ENCODE peak calls at places on chromosomes 11 and 22, in four cellular contexts. Y is K562, G is SK-N-SH, K is WTC11. R is an unnamed sample.
A peak's percentile ranks its signal among the peaks of the same experiment; 100 is the strongest.

GRCh38 chr22:49305215-49305965 is 522.3 kb downstream of the BRD1 start:
- DNase-seq in Y (peak; percentile 72), G (peak; percentile 90), K (peak; percentile 94), R (peak; percentile 100)

GRCh38 chr11:71914127-71914526 is 14.3 kb downstream of the XNDC1N start:
- DNase-seq in Y (no peak), G (no peak), K (no peak), R (no peak)

GRCh38 chr11:131002145-131002544 is 85.9 kb upstream of the SNX19 start:
- DNase-seq in Y (no peak), G (no peak), K (no peak), R (no peak)

GRCh38 chr11:128513915-128514681 is 73.3 kb downstream of the ETS1 start:
- DNase-seq in Y (no peak), G (no peak), K (no peak), R (no peak)

GRCh38 chr11:63614136-63614664 is at the start of gene PLAAT3:
- DNase-seq in Y (peak; percentile 87), G (peak; percentile 87), K (peak; percentile 76), R (peak; percentile 44)

GRCh38 chr11:107858217-107859070 is at the start of gene SLC35F2:
- DNase-seq in Y (peak; percentile 72), G (peak; percentile 86), K (peak; percentile 80), R (peak; percentile 47)

GRCh38 chr11:125910450-125910849 is 6.1 kb downstream of the DDX25 start:
- DNase-seq in Y (no peak), G (no peak), K (no peak), R (no peak)

GRCh38 chr11:78961938-78962701 is 387.5 kb upstream of the NARS2 start:
- DNase-seq in Y (peak; percentile 43), G (peak; percentile 94), K (peak; percentile 76), R (peak; percentile 71)

GRCh38 chr22:23178512-23179254 is 1.6 kb upstream of the BCR start:
- DNase-seq in Y (peak; percentile 100), G (peak; percentile 91), K (peak; percentile 84), R (peak; percentile 90)

GRCh38 chr11:298406-299065 is 790 bp downstream of the IFITM5 start:
- DNase-seq in Y (no peak), G (no peak), K (peak; percentile 24), R (no peak)

GRCh38 chr11:37502202-37502601 is 904.2 kb upstream of the RAG2 start:
- DNase-seq in Y (no peak), G (no peak), K (no peak), R (no peak)

GRCh38 chr11:84419576-84419975 is 1133.4 kb upstream of the CCDC90B start:
- DNase-seq in Y (no peak), G (no peak), K (no peak), R (no peak)

GRCh38 chr11:47314992-47315391 is 37.5 kb downstream of the MYBPC3 start:
- DNase-seq in Y (no peak), G (peak; percentile 18), K (no peak), R (no peak)

GRCh38 chr11:8867035-8867434 is 44.0 kb upstream of the AKIP1 start:
- DNase-seq in Y (no peak), G (no peak), K (no peak), R (no peak)
- TF ChIP-seq TEAD4 in Y (no peak), G (no peak), K (no peak), R (no peak)

DNA sequence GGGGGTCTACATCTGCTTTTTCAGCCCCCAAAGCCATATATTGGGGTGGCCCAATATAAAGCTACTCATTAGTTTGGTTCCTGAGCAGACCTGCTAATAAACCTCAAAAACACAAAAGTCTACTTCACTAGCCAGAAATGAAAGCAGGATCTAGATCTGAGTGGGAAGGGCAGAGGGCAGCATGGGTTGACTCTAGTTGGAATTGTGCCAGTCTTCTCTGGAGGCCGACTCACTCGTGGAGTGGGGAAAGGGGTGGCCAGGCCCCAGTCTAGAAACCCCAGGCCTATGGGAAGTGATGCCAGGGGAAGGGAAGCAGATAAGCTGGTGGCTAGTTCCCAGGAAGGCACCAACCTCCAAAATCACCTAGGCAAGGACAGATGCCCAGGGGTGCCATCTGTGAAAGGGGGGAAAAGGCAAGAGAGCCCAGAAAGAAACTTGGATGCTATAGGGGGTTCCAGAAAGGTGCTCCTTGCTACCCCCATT is 5.3 kb downstream of the PATZ1 start:
- DNase-seq in Y (no peak), G (no peak), K (no peak), R (no peak)
- TF ChIP-seq TEAD4 in Y (no peak), G (no peak), K (no peak), R (no peak)

GRCh38 chr11:69132301-69132670 is 23.4 kb upstream of the SMIM38 start:
- DNase-seq in Y (no peak), G (no peak), K (no peak), R (no peak)

GRCh38 chr11:69130586-69131566 is 24.9 kb upstream of the SMIM38 start:
- DNase-seq in Y (no peak), G (no peak), K (no peak), R (no peak)

GRCh38 chr11:69129647-69130046 is 26.1 kb upstream of the SMIM38 start:
- DNase-seq in Y (no peak), G (no peak), K (peak; percentile 2), R (no peak)

GRCh38 chr11:69133251-69133650 is 22.5 kb upstream of the SMIM38 start:
- DNase-seq in Y (no peak), G (no peak), K (no peak), R (no peak)

GRCh38 chr11:69131644-69132300 is 24.0 kb upstream of the SMIM38 start:
- DNase-seq in Y (peak; percentile 60), G (peak; percentile 70), K (peak; percentile 92), R (peak; percentile 81)
- TF ChIP-seq TEAD4 in Y (peak; percentile 97), G (peak; percentile 97), K (peak; percentile 100), R (peak; percentile 100)

DNA sequence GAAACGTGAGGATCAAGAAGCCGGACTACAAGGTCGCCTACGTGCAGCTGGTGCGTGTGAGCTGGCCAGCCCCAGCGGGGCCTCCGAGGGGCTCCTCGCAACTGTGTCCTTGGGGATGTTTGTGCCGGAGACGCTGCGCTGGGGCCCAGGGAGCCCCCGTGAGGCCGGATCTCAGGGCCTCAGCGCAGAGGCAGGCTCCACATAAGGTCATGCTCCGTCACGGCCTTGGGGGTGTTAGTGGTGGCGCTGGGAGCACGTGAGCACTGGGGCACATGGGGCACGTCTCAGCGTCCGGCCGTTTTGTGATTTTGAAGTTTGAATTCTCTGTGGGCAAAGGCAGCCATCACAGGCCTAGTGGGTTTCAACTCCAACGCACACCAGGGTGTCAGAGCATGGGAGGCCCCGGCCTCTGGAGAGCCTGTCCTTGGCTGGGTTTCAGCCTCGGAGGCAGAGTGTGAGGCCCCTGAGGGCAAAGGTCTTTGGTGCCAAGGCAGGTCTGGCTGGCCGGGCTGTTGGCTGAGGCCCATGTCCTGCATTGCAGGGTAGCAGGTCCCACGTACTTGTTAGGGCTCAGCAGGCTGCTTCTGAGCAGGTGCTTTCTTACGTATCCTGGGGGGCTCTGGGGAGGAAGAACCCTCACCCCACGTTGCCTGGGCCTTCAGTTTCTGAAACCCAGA is 5.8 kb downstream of the MRPL23 start:
- DNase-seq in Y (no peak), G (no peak), K (no peak), R (no peak)
- TF ChIP-seq TEAD4 in Y (no peak), G (no peak), K (no peak), R (no peak)

GRCh38 chr11:88288560-88288959 is 49.0 kb downstream of the CTSC start:
- DNase-seq in Y (no peak), G (no peak), K (no peak), R (no peak)

GRCh38 chr11:88282789-88283188 is 54.7 kb downstream of the CTSC start:
- DNase-seq in Y (no peak), G (no peak), K (no peak), R (no peak)

GRCh38 chr11:88280673-88281316 is 56.7 kb downstream of the CTSC start:
- DNase-seq in Y (no peak), G (no peak), K (no peak), R (no peak)

GRCh38 chr11:88281317-88281712 is 56.2 kb downstream of the CTSC start:
- DNase-seq in Y (no peak), G (no peak), K (no peak), R (no peak)

GRCh38 chr11:88284306-88285057 is 53.1 kb downstream of the CTSC start:
- DNase-seq in Y (no peak), G (no peak), K (no peak), R (no peak)
- TF ChIP-seq TEAD4 in Y (no peak), G (no peak), K (no peak), R (no peak)

GRCh38 chr22:42993651-42994275 is 21.2 kb downstream of the PACSIN2 start:
- DNase-seq in Y (no peak), G (no peak), K (no peak), R (no peak)

GRCh38 chr22:42992886-42993479 is 22.0 kb downstream of the PACSIN2 start:
- DNase-seq in Y (no peak), G (no peak), K (no peak), R (no peak)

GRCh38 chr22:42991010-42991651 is 23.8 kb downstream of the PACSIN2 start:
- DNase-seq in Y (no peak), G (no peak), K (no peak), R (no peak)

GRCh38 chr22:42992092-42992491 is 22.9 kb downstream of the PACSIN2 start:
- DNase-seq in Y (no peak), G (no peak), K (no peak), R (no peak)

DNA sequence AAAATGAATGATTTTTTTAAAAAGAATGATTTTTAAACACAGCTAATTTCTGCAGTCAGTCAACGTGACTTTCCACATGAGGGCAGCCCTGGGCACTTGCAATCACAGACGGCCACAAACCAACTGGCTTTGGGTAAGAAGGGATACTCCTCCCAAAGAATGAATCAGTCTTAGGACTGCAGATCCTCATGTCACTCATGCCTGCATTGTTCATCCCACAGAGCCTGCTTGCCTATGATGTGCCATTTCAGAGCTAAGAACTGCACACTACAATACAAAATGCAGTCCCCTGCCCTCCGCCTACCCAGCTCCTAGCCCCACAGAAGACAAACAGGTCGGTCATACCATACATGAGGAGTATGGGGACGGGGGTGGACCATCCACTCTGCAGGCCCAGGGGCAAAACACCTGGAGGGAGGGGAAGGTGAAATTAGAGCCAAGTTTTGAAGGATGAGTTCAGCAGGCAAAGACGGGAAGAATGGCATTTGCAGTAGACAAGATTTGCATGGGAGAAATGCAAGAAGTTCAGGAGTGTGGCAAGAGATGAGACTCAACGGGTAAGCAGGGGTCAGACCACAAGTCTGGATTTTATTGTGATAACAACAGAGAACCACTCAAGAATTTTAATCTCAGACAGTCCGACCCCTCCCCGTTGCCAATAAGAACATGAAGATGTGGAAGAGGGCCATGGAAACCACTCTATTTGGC is 24.7 kb downstream of the PACSIN2 start:
- DNase-seq in Y (no peak), G (no peak), K (no peak), R (no peak)
- TF ChIP-seq TEAD4 in Y (no peak), G (no peak), K (no peak), R (no peak)

GRCh38 chr11:116373545-116373944 is 399.2 kb downstream of the BUD13 start:
- DNase-seq in Y (no peak), G (no peak), K (no peak), R (no peak)

GRCh38 chr11:116374085-116374484 is 398.7 kb downstream of the BUD13 start:
- DNase-seq in Y (no peak), G (no peak), K (no peak), R (no peak)

GRCh38 chr11:116375221-116375620 is 397.6 kb downstream of the BUD13 start:
- DNase-seq in Y (no peak), G (no peak), K (no peak), R (no peak)

GRCh38 chr11:116371146-116371545 is 401.6 kb downstream of the BUD13 start:
- DNase-seq in Y (no peak), G (peak; percentile 64), K (no peak), R (no peak)

DNA sequence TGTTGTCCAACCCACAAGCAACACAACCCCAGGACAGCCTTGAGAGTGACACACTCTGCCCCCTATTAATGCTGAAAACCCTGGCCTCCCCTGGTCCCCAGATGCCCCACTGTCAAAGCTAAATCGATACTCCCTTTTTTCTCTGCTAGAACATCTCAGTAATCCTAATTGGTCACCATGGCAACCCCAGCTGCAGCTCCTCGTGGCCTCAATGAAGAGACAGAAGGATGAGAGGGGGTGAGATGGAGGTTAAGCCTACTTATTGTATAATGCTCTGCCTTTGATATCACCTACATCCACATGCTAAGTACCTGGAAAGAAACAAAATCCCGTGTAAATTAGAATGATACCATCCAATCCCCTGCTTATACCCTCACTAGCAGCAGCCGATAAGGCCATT is 399.7 kb downstream of the BUD13 start:
- DNase-seq in Y (no peak), G (no peak), K (no peak), R (no peak)
- TF ChIP-seq TEAD4 in Y (no peak), G (no peak), K (no peak), R (no peak)

R was measured in H1.